ENCODE peak calls at places on chromosome 10, in eight cellular contexts. P is AG04450; H is neural crest cell; S is uterus; O is GM20000; J is B cell; D is CD8-positive, alpha-beta T cell; T is MCF 10A. V is an unnamed sample.
A peak's percentile ranks its signal among the peaks of the same experiment; 100 is the strongest.

GRCh38 chr10:95445837-95446347 is 115.3 kb downstream of the SORBS1 start:
- DNase-seq in P (peak; percentile 16), H (peak; percentile 40), S (peak; percentile 38), O (peak; percentile 71), J (peak; percentile 56), D (peak; percentile 28), T (peak; percentile 82), V (no peak)

GRCh38 chr10:102776779-102777417 is 33.1 kb downstream of the WBP1L start:
- DNase-seq in P (peak; percentile 91), H (peak; percentile 61), S (peak; percentile 80), O (no peak), J (no peak), D (no peak), T (peak; percentile 94), V (no peak)

GRCh38 chr10:63819753-63820347 is 298.6 kb downstream of the REEP3 start:
- DNase-seq in P (peak; percentile 18), H (peak; percentile 63), S (peak; percentile 59), O (peak; percentile 18), J (no peak), D (peak; percentile 13), T (peak; percentile 74), V (no peak)

GRCh38 chr10:6759961-6760360 is 179.9 kb upstream of the PRKCQ start:
- DNase-seq in P (no peak), H (no peak), S (no peak), O (no peak), J (no peak), D (no peak), T (no peak), V (no peak)

GRCh38 chr10:19930936-19931859 is 115.0 kb downstream of the PLXDC2 start:
- DNase-seq in P (peak; percentile 29), H (no peak), S (peak; percentile 73), O (no peak), J (no peak), D (no peak), T (peak; percentile 66), V (no peak)

GRCh38 chr10:14093735-14094484 is 236.8 kb downstream of the FRMD4A start:
- DNase-seq in P (peak; percentile 24), H (peak; percentile 17), S (no peak), O (peak; percentile 22), J (no peak), D (no peak), T (peak; percentile 29), V (no peak)

GRCh38 chr10:19788075-19788686 is 28.1 kb upstream of the PLXDC2 start:
- DNase-seq in P (peak; percentile 32), H (peak; percentile 34), S (no peak), O (peak; percentile 20), J (peak; percentile 2), D (no peak), T (peak; percentile 64), V (no peak)

GRCh38 chr10:24858244-24858907 is 94.0 kb downstream of the PRTFDC1 start:
- DNase-seq in P (no peak), H (no peak), S (no peak), O (no peak), J (no peak), D (no peak), T (peak; percentile 72), V (no peak)

GRCh38 chr10:72285972-72286521 is 12.3 kb downstream of the DDIT4 start:
- DNase-seq in P (no peak), H (no peak), S (no peak), O (no peak), J (no peak), D (no peak), T (no peak), V (no peak)

GRCh38 chr10:108327706-108328105 is 1163.2 kb upstream of the SORCS1 start:
- DNase-seq in P (no peak), H (no peak), S (no peak), O (no peak), J (no peak), D (no peak), T (peak; percentile 6), V (no peak)

GRCh38 chr10:53479365-53479764 is 706.8 kb upstream of the MBL2 start:
- DNase-seq in P (no peak), H (no peak), S (no peak), O (no peak), J (no peak), D (no peak), T (no peak), V (no peak)

GRCh38 chr10:26441491-26442214 is 3.5 kb downstream of the APBB1IP start:
- DNase-seq in P (no peak), H (no peak), S (no peak), O (no peak), J (no peak), D (no peak), T (no peak), V (no peak)

GRCh38 chr10:98848361-98848760 is 387.3 kb downstream of the HPSE2 start:
- DNase-seq in P (no peak), H (no peak), S (no peak), O (no peak), J (no peak), D (no peak), T (peak; percentile 19), V (no peak)

GRCh38 chr10:11113156-11113555 is 95.5 kb downstream of the CELF2 start:
- DNase-seq in P (no peak), H (no peak), S (no peak), O (peak; percentile 49), J (peak; percentile 64), D (peak; percentile 34), T (no peak), V (no peak)
- TF ChIP-seq CTCF in P (peak; percentile 17), H (peak; percentile 32), S (no peak), O (peak; percentile 32), J (peak; percentile 67), D (peak; percentile 88), T (no peak), V (peak; percentile 78)

GRCh38 chr10:62599161-62599560 is 205.4 kb upstream of the ADO start:
- DNase-seq in P (no peak), H (no peak), S (no peak), O (no peak), J (no peak), D (no peak), T (no peak), V (no peak)
- TF ChIP-seq CTCF in P (no peak), H (no peak), S (no peak), O (no peak), J (no peak), D (no peak), T (no peak), V (no peak)

DNA sequence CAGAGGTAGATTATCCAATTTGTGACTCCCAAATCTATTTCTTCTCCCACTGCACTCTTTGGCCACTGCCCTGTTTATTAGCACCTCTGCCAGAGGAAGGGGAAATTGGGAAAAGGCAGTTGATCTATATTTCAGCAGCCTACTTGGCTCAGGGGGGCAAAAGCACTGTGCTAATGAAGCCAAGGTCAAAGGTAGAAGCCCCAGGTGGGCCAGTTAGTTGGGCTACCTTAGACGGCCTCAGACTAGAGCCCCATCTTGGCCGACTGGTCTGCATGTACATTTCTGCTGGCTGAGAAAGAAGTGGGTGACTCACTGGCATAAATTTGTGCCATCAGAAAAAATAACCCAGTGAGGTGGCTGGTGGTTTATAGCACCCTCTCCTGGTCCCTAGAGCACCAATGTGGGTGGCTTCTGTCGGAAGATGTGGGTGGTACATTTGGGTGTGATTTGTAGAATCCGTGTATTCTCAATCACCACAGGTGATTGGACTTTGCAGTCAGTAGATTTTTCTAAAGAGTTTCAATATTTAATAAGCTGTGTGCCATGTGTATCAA is 293.3 kb upstream of the MKI67 start:
- DNase-seq in P (no peak), H (no peak), S (no peak), O (no peak), J (no peak), D (no peak), T (peak; percentile 20), V (no peak)
- TF ChIP-seq CTCF in P (no peak), H (no peak), S (no peak), O (no peak), J (no peak), D (no peak), T (no peak), V (no peak)

GRCh38 chr10:35613107-35613440 is 7.9 kb downstream of the GJD4 start:
- DNase-seq in P (no peak), H (no peak), S (no peak), O (no peak), J (no peak), D (no peak), T (no peak), V (no peak)

GRCh38 chr10:35612385-35613106 is 7.4 kb downstream of the GJD4 start:
- DNase-seq in P (no peak), H (no peak), S (no peak), O (no peak), J (no peak), D (no peak), T (no peak), V (no peak)

GRCh38 chr10:35613597-35614226 is 8.6 kb downstream of the GJD4 start:
- DNase-seq in P (no peak), H (no peak), S (no peak), O (no peak), J (no peak), D (no peak), T (peak; percentile 32), V (no peak)

GRCh38 chr10:35614312-35614711 is 9.2 kb downstream of the GJD4 start:
- DNase-seq in P (no peak), H (no peak), S (no peak), O (no peak), J (no peak), D (no peak), T (no peak), V (no peak)

GRCh38 chr10:35611750-35612149 is 6.6 kb downstream of the GJD4 start:
- DNase-seq in P (no peak), H (no peak), S (no peak), O (no peak), J (no peak), D (no peak), T (no peak), V (no peak)
- TF ChIP-seq CTCF in P (no peak), H (no peak), S (no peak), O (no peak), J (no peak), D (no peak), T (no peak), V (no peak)

GRCh38 chr10:5684971-5685763 is 529 bp downstream of the TASOR2 start:
- DNase-seq in P (peak; percentile 44), H (peak; percentile 52), S (peak; percentile 59), O (peak; percentile 66), J (peak; percentile 78), D (peak; percentile 67), T (peak; percentile 79), V (peak; percentile 60)
- TF ChIP-seq CTCF in P (peak; percentile 70), H (peak; percentile 60), S (peak; percentile 53), O (peak; percentile 49), J (peak; percentile 55), D (peak; percentile 21), T (peak; percentile 46), V (peak; percentile 52)

GRCh38 chr10:82847242-82847641 is 972.2 kb downstream of the NRG3 start:
- DNase-seq in P (no peak), H (no peak), S (no peak), O (no peak), J (no peak), D (no peak), T (no peak), V (no peak)

GRCh38 chr10:82850166-82850565 is 975.2 kb downstream of the NRG3 start:
- DNase-seq in P (no peak), H (no peak), S (no peak), O (no peak), J (no peak), D (no peak), T (no peak), V (no peak)
- TF ChIP-seq CTCF in P (no peak), H (no peak), S (no peak), O (no peak), J (no peak), D (no peak), T (no peak), V (no peak)

V was measured in CD14-positive monocyte.